ENCODE peak calls at places on chromosome X, in seven cellular contexts. One of them, this sample, is unnamed.

GRCh38 chrX:69232945-69233344 is 67.7 kb upstream of the PJA1 start:
- DNase-seq in activated T-cell treated with anti-CD3 and anti-CD28 coated beads, Interleukin-2, amount 50 U/mL, for 24 hours: no peak
- DNase-seq in ovary: no peak
- DNase-seq in bronchial epithelial cell: peak; percentile 50
- DNase-seq in SHP77: no peak
- DNase-seq in MV-4-11: no peak
- DNase-seq in naive B cell: no peak
- DNase-seq in this sample: no peak

GRCh38 chrX:71253253-71254091 is 468 bp downstream of the ZMYM3 start:
- DNase-seq in activated T-cell treated with anti-CD3 and anti-CD28 coated beads, Interleukin-2, amount 50 U/mL, for 24 hours: peak; percentile 48
- DNase-seq in ovary: peak; percentile 72
- DNase-seq in bronchial epithelial cell: no peak
- DNase-seq in SHP77: no peak
- DNase-seq in MV-4-11: peak; percentile 19
- DNase-seq in naive B cell: peak; percentile 20
- DNase-seq in this sample: no peak

GRCh38 chrX:36909584-36909983 is 98.6 kb upstream of the FAM47C start:
- DNase-seq in activated T-cell treated with anti-CD3 and anti-CD28 coated beads, Interleukin-2, amount 50 U/mL, for 24 hours: no peak
- DNase-seq in ovary: no peak
- DNase-seq in bronchial epithelial cell: no peak
- DNase-seq in SHP77: no peak
- DNase-seq in MV-4-11: peak; percentile 0
- DNase-seq in naive B cell: no peak
- DNase-seq in this sample: peak; percentile 13

GRCh38 chrX:47514553-47515235 is 31.7 kb upstream of the ZNF41 start:
- DNase-seq in activated T-cell treated with anti-CD3 and anti-CD28 coated beads, Interleukin-2, amount 50 U/mL, for 24 hours: no peak
- DNase-seq in ovary: no peak
- DNase-seq in bronchial epithelial cell: peak; percentile 67
- DNase-seq in SHP77: no peak
- DNase-seq in MV-4-11: no peak
- DNase-seq in naive B cell: no peak
- DNase-seq in this sample: no peak

GRCh38 chrX:82775426-82775825 is 732.7 kb upstream of the POU3F4 start:
- DNase-seq in activated T-cell treated with anti-CD3 and anti-CD28 coated beads, Interleukin-2, amount 50 U/mL, for 24 hours: no peak
- DNase-seq in ovary: no peak
- DNase-seq in bronchial epithelial cell: no peak
- DNase-seq in SHP77: no peak
- DNase-seq in MV-4-11: no peak
- DNase-seq in naive B cell: no peak
- DNase-seq in this sample: no peak

GRCh38 chrX:110847334-110847733 is 51.7 kb upstream of the CHRDL1 start:
- DNase-seq in activated T-cell treated with anti-CD3 and anti-CD28 coated beads, Interleukin-2, amount 50 U/mL, for 24 hours: no peak
- DNase-seq in ovary: no peak
- DNase-seq in bronchial epithelial cell: peak; percentile 54
- DNase-seq in SHP77: no peak
- DNase-seq in MV-4-11: peak; percentile 61
- DNase-seq in naive B cell: peak; percentile 29
- DNase-seq in this sample: peak; percentile 37

GRCh38 chrX:132488819-132489255 is at the start of gene MBNL3:
- DNase-seq in activated T-cell treated with anti-CD3 and anti-CD28 coated beads, Interleukin-2, amount 50 U/mL, for 24 hours: no peak
- DNase-seq in ovary: peak; percentile 37
- DNase-seq in bronchial epithelial cell: peak; percentile 37
- DNase-seq in SHP77: peak; percentile 15
- DNase-seq in MV-4-11: peak; percentile 63
- DNase-seq in naive B cell: peak; percentile 79
- DNase-seq in this sample: no peak

GRCh38 chrX:131795442-131796229 is 227.5 kb upstream of the STK26 start:
- DNase-seq in activated T-cell treated with anti-CD3 and anti-CD28 coated beads, Interleukin-2, amount 50 U/mL, for 24 hours: no peak
- DNase-seq in ovary: no peak
- DNase-seq in bronchial epithelial cell: no peak
- DNase-seq in SHP77: no peak
- DNase-seq in MV-4-11: no peak
- DNase-seq in naive B cell: no peak
- DNase-seq in this sample: no peak

GRCh38 chrX:51860679-51861078 is 32.7 kb upstream of the MAGED1 start:
- DNase-seq in activated T-cell treated with anti-CD3 and anti-CD28 coated beads, Interleukin-2, amount 50 U/mL, for 24 hours: no peak
- DNase-seq in ovary: no peak
- DNase-seq in bronchial epithelial cell: peak; percentile 33
- DNase-seq in SHP77: no peak
- DNase-seq in MV-4-11: no peak
- DNase-seq in naive B cell: no peak
- DNase-seq in this sample: no peak

This sample was measured in stromal cell of bone marrow.